ENCODE peak calls at places on chromosomes 1 and 21, in ten cellular contexts. J, D, S, L, U, C, I, A, T and H are unnamed samples.

GRCh38 chr21:21439761-21440160 is 441.6 kb downstream of the NCAM2 start:
- DNase-seq in J (no peak), S (no peak), A (no peak), I (no peak), D (no peak), C (no peak), L (no peak), U (no peak), T (no peak), H (no peak)

GRCh38 chr1:7287013-7287412 is 484.1 kb upstream of the VAMP3 start:
- DNase-seq in U (peak; percentile 17), S (no peak), A (no peak), J (no peak), C (no peak), D (no peak), I (no peak), L (no peak), T (no peak), H (no peak)

GRCh38 chr1:87644500-87645245 is 316.0 kb downstream of the LMO4 start:
- DNase-seq in C (no peak), A (peak; percentile 36), J (peak; percentile 19), S (no peak), D (no peak), U (no peak), I (no peak), T (no peak), L (peak; percentile 24), H (no peak)

GRCh38 chr1:86089765-86090164 is 66.8 kb downstream of the COL24A1 start:
- DNase-seq in A (no peak), C (no peak), L (no peak), U (no peak), D (no peak), T (no peak), S (no peak), J (no peak), I (no peak), H (no peak)

GRCh38 chr1:95022527-95022926 is 50.2 kb downstream of the ALG14 start:
- DNase-seq in L (no peak), C (no peak), J (no peak), S (no peak), U (no peak), A (no peak), T (no peak), D (no peak), I (no peak), H (no peak)

GRCh38 chr1:244970236-244970652 is 105.9 kb upstream of the HNRNPU start:
- DNase-seq in C (peak; percentile 82), U (peak; percentile 84), D (peak; percentile 36), A (peak; percentile 42), S (peak; percentile 99), L (peak; percentile 69), T (peak; percentile 84), J (peak; percentile 77), I (peak; percentile 78), H (peak; percentile 74)

GRCh38 chr1:194052514-194053333 is 866.3 kb upstream of the B3GALT2 start:
- DNase-seq in T (no peak), L (no peak), A (no peak), U (no peak), D (no peak), J (no peak), I (no peak), C (no peak), S (no peak), H (no peak)

GRCh38 chr21:26732442-26733221 is 112.6 kb downstream of the ADAMTS1 start:
- DNase-seq in L (peak; percentile 19), U (peak; percentile 46), S (peak; percentile 8), A (no peak), T (peak; percentile 31), D (peak; percentile 7), I (peak; percentile 65), C (no peak), J (no peak), H (peak; percentile 24)

GRCh38 chr1:36014722-36015220 is 69.1 kb upstream of the TEKT2 start:
- DNase-seq in T (no peak), L (no peak), I (no peak), D (no peak), S (no peak), C (no peak), A (no peak), U (no peak), J (no peak), H (no peak)

GRCh38 chr1:198030682-198031081 is 113.5 kb downstream of the LHX9 start:
- DNase-seq in S (no peak), I (no peak), C (no peak), D (no peak), A (peak; percentile 61), U (no peak), L (no peak), J (no peak), T (no peak), H (no peak)

GRCh38 chr21:45361033-45361997 is 43.6 kb upstream of the COL18A1 start:
- DNase-seq in L (no peak), I (no peak), T (no peak), A (no peak), C (no peak), D (no peak), S (no peak), U (no peak), J (no peak), H (peak; percentile 10)

GRCh38 chr1:113452921-113453770 is 62.8 kb downstream of the MAGI3 start:
- DNase-seq in I (no peak), D (peak; percentile 38), C (no peak), A (no peak), S (peak; percentile 89), T (no peak), U (peak; percentile 56), L (peak; percentile 66), J (no peak), H (no peak)

GRCh38 chr1:103584537-103584936 is 13.1 kb downstream of the AMY2B start:
- DNase-seq in T (no peak), I (no peak), D (no peak), L (no peak), S (no peak), A (no peak), J (no peak), C (no peak), U (no peak), H (no peak)

GRCh38 chr1:20372676-20373075 is 82.0 kb downstream of the VWA5B1 start:
- DNase-seq in S (no peak), D (no peak), L (no peak), I (no peak), C (no peak), J (no peak), A (no peak), U (no peak), T (no peak), H (no peak)